ENCODE peak calls at places on chromosomes 16 and 17, in eight cellular contexts. W is stomach, D is transverse colon, I is spleen, X is suprapubic skin, U is SK-N-MC, P is prostate gland, S is GM23338. Z is an unnamed sample.
A peak's percentile ranks its signal among the peaks of the same experiment; 100 is the strongest.

GRCh38 chr17:76138234-76138895 is 2.7 kb downstream of the FOXJ1 start:
- DNase-seq in W (no peak), I (peak; percentile 64), S (peak; percentile 71), X (no peak), U (no peak), P (no peak), D (no peak), Z (no peak)

GRCh38 chr16:81831722-81832126 is 52.6 kb downstream of the PLCG2 start:
- DNase-seq in W (peak; percentile 62), S (peak; percentile 34), X (no peak), P (peak; percentile 7), U (no peak), D (peak; percentile 79), I (peak; percentile 95), Z (peak; percentile 68)

GRCh38 chr16:4315185-4316102 is at the start of gene GLIS2:
- DNase-seq in S (peak; percentile 89), W (peak; percentile 73), D (peak; percentile 60), U (no peak), P (peak; percentile 51), X (no peak), I (peak; percentile 85), Z (peak; percentile 88)

GRCh38 chr17:39244016-39244599 is 18.4 kb upstream of the STAC2 start:
- DNase-seq in U (no peak), S (peak; percentile 39), D (no peak), X (no peak), I (peak; percentile 78), P (no peak), W (no peak), Z (peak; percentile 62)

GRCh38 chr17:45948881-45949624 is 50.0 kb upstream of the STH start:
- DNase-seq in S (peak; percentile 87), X (peak; percentile 89), W (peak; percentile 81), D (peak; percentile 76), I (peak; percentile 89), P (peak; percentile 59), U (no peak), Z (peak; percentile 86)

GRCh38 chr17:41016578-41017215 is 7.8 kb upstream of the KRTAP3-1 start:
- DNase-seq in U (no peak), W (no peak), I (no peak), X (no peak), D (no peak), S (no peak), P (no peak), Z (no peak)

GRCh38 chr17:66462010-66462409 is 159.6 kb downstream of the PRKCA start:
- DNase-seq in X (no peak), W (no peak), U (no peak), S (no peak), P (no peak), D (peak; percentile 50), I (no peak), Z (no peak)

GRCh38 chr16:67917852-67918236 is 13.8 kb downstream of the CTRL start:
- DNase-seq in X (no peak), S (no peak), U (no peak), P (no peak), W (no peak), D (no peak), I (no peak), Z (no peak)

GRCh38 chr17:42674755-42675347 is 1.9 kb downstream of the PLEKHH3 start:
- DNase-seq in D (peak; percentile 32), X (no peak), S (peak; percentile 83), U (no peak), P (peak; percentile 22), W (peak; percentile 66), I (no peak), Z (no peak)

GRCh38 chr16:81599034-81599744 is 154.6 kb downstream of the CMIP start:
- DNase-seq in W (peak; percentile 75), D (no peak), X (no peak), U (no peak), I (no peak), S (no peak), P (peak; percentile 73), Z (no peak)

GRCh38 chr16:4378202-4378666 is 6.6 kb downstream of the VASN start:
- DNase-seq in U (no peak), P (no peak), S (no peak), W (no peak), I (no peak), X (peak; percentile 92), D (no peak), Z (no peak)

GRCh38 chr16:82694239-82694874 is 67.6 kb downstream of the CDH13 start:
- DNase-seq in S (no peak), W (no peak), I (no peak), P (no peak), D (no peak), X (no peak), U (no peak), Z (no peak)

GRCh38 chr17:27529230-27529796 is 73.1 kb downstream of the KSR1 start:
- DNase-seq in I (peak; percentile 83), D (no peak), S (no peak), P (no peak), W (no peak), U (no peak), X (no peak), Z (peak; percentile 58)

GRCh38 chr17:60952747-60953146 is 275.1 kb downstream of the BCAS3 start:
- DNase-seq in W (no peak), I (no peak), D (no peak), X (no peak), S (no peak), U (no peak), P (no peak), Z (no peak)

GRCh38 chr17:57104461-57105175 is 19.6 kb downstream of the AKAP1 start:
- DNase-seq in S (no peak), W (no peak), P (no peak), D (no peak), U (no peak), I (peak; percentile 30), X (no peak), Z (no peak)

GRCh38 chr17:65698381-65699061 is 137.1 kb upstream of the AXIN2 start:
- DNase-seq in W (no peak), D (no peak), I (no peak), P (no peak), S (peak; percentile 47), X (no peak), U (no peak), Z (no peak)

GRCh38 chr17:77615672-77616242 is 342.7 kb upstream of the TNRC6C start:
- DNase-seq in W (no peak), S (no peak), U (no peak), D (no peak), P (no peak), X (no peak), I (no peak), Z (no peak)

GRCh38 chr17:61402978-61403845 is 3.6 kb downstream of the TBX2 start:
- DNase-seq in P (no peak), S (peak; percentile 75), U (no peak), I (peak; percentile 66), X (no peak), D (no peak), W (no peak), Z (no peak)

GRCh38 chr17:11803226-11803625 is 194.0 kb downstream of the ZNF18 start:
- DNase-seq in W (no peak), U (no peak), D (no peak), I (no peak), X (no peak), S (no peak), P (no peak), Z (no peak)

GRCh38 chr16:89618114-89618999 is 4.9 kb downstream of the DPEP1 start:
- DNase-seq in I (no peak), S (no peak), D (no peak), U (peak; percentile 80), W (no peak), P (no peak), X (no peak), Z (no peak)

GRCh38 chr16:23448392-23448791 is 4.6 kb downstream of the COG7 start:
- DNase-seq in U (no peak), S (no peak), I (no peak), D (peak; percentile 21), P (no peak), X (no peak), W (no peak), Z (no peak)

DNA sequence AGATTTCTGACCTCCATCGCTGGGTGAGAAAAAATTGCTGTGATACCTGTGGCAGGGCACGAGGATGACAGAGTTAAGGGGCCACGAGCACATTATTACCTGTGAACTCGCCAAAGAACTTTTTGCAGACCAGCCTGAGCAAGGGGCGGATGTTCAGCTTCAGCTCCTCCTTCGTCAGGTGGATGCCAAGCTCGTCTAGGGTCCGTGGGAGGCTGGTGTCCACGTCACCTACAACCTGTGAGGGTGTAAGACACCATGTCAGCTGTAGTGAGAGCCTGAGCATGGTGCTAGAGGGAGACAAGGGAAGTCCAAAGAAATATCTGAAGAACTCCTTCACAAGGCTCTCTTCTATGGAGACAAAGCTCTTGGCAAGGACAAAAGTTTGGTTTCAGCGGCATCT is 17.1 kb downstream of the HIGD1B start:
- DNase-seq in I (no peak), U (no peak), P (no peak), S (no peak), D (no peak), W (no peak), X (no peak), Z (no peak)
- H3K27ac ChIP-seq in I (no peak overlapping the region), U (no peak overlapping the region), P (no peak overlapping the region), S (no peak overlapping the region), D (peak overlapping the region; percentile 81), W (no peak overlapping the region), X (no peak overlapping the region), Z (peak overlapping the region; percentile 82)

GRCh38 chr16:60299345-60299744 is 1565.2 kb upstream of the GOT2 start:
- DNase-seq in I (no peak), D (no peak), P (no peak), W (no peak), S (no peak), X (no peak), U (no peak), Z (no peak)
- TF ChIP-seq POLR2AphosphoS5 in I (no peak), D (no peak), P (no peak), W (no peak), S (no peak), X (no peak), U (no peak), Z (no peak)

DNA sequence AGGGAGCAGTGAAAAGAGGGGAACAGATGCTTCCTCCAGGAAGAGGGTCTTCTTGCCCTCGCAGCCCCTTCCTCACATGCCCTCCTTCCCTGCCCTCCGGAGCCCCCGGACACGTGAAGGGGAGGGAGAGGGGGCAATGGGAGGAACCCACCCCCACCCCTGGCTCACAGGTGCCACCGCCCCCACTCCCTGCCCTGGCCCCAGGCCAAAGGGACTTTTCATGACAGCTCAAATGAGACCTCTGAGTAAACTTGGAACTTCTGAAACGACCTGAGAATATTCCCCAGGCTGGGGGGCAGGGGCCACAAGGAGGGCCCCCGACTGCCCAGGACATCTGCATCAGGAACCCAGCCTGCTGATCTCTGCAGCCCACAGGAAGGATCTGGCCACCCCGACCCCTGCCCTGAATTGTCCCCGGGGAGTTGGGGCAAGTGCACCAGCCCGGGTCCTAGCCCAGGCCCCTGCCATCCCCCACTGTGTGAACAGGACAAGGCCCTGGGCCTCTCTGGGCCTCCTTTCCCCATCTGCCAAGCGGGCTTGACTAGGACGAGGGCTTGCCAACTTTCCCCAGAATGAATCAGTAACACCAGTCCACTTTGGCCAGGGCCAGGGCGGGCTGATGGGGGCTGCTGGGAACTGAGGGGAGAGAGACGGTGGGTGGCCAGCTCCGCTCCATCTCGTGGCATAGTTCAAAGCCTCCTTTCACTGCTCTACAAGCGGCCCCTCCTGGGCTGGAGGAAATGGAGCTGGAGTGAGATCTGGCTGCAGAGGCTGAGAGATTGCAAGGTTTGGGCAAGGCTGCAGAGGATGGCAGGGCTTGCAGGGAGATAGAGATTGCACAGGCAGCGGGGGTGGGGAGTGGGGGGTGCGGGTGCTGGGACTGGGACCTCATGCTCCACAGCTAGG is 3.8 kb downstream of the IL21R start:
- DNase-seq in D (no peak), U (no peak), S (no peak), I (no peak), W (no peak), P (no peak), X (no peak), Z (no peak)
- H3K27ac ChIP-seq in D (no peak overlapping the region), U (no peak overlapping the region), S (no peak overlapping the region), I (peak overlapping the region; percentile 81), W (no peak overlapping the region), P (no peak overlapping the region), X (no peak overlapping the region), Z (no peak overlapping the region)

GRCh38 chr17:55285340-55286301 is 20.9 kb downstream of the HLF start:
- DNase-seq in I (no peak), P (peak; percentile 94), S (no peak), W (peak; percentile 90), X (peak; percentile 95), U (no peak), D (peak; percentile 87), Z (peak; percentile 100)
- TF ChIP-seq POLR2AphosphoS5 in I (peak; percentile 13), P (peak; percentile 64), S (no peak), W (peak; percentile 72), X (peak; percentile 34), U (no peak), D (peak; percentile 75), Z (peak; percentile 79)

Z was measured in sigmoid colon.